ENCODE peak calls at places on chromosomes 7 and 10, in ten cellular contexts. One of them, this sample, is unnamed.

GRCh38 chr7:38748056-38748610 is 117.0 kb upstream of the AMPH start:
- DNase-seq in LHCN-M2: peak
- DNase-seq in activated T-cell treated with anti-CD3 and anti-CD28 coated beads for 48 hours: no peak
- DNase-seq in endothelial cell: no peak
- DNase-seq in stimulated activated CD4-positive, alpha-beta T cell treated with anti-CD3 and anti-CD28 coated beads, Interleukin-12 subunit alpha, Interleukin-12 subunit beta, amount 100 ng/mL, for 24 hours: no peak
- DNase-seq in tibial nerve: no peak
- DNase-seq in lower lobe of right lung: no peak
- DNase-seq in heart left ventricle: no peak
- DNase-seq in amniotic epithelial cell: peak
- DNase-seq in cardiac muscle cell: peak
- DNase-seq in this sample: no peak

GRCh38 chr10:101493782-101494281 is 94.2 kb downstream of the POLL start:
- DNase-seq in stimulated activated CD4-positive, alpha-beta T cell treated with anti-CD3 and anti-CD28 coated beads, Interleukin-12 subunit alpha, Interleukin-12 subunit beta, amount 100 ng/mL, for 24 hours: no peak
- DNase-seq in cardiac muscle cell: no peak
- DNase-seq in tibial nerve: no peak
- DNase-seq in LHCN-M2: no peak
- DNase-seq in heart left ventricle: no peak
- DNase-seq in endothelial cell: no peak
- DNase-seq in amniotic epithelial cell: no peak
- DNase-seq in activated T-cell treated with anti-CD3 and anti-CD28 coated beads for 48 hours: no peak
- DNase-seq in lower lobe of right lung: no peak
- DNase-seq in this sample: no peak

GRCh38 chr7:55020481-55020871 is 1.7 kb downstream of the EGFR start:
- DNase-seq in tibial nerve: peak
- DNase-seq in cardiac muscle cell: peak
- DNase-seq in heart left ventricle: peak
- DNase-seq in lower lobe of right lung: peak
- DNase-seq in stimulated activated CD4-positive, alpha-beta T cell treated with anti-CD3 and anti-CD28 coated beads, Interleukin-12 subunit alpha, Interleukin-12 subunit beta, amount 100 ng/mL, for 24 hours: no peak
- DNase-seq in activated T-cell treated with anti-CD3 and anti-CD28 coated beads for 48 hours: no peak
- DNase-seq in endothelial cell: no peak
- DNase-seq in LHCN-M2: peak
- DNase-seq in amniotic epithelial cell: peak
- DNase-seq in this sample: peak

GRCh38 chr10:35585903-35586535 is 19.1 kb upstream of the GJD4 start:
- DNase-seq in activated T-cell treated with anti-CD3 and anti-CD28 coated beads for 48 hours: no peak
- DNase-seq in stimulated activated CD4-positive, alpha-beta T cell treated with anti-CD3 and anti-CD28 coated beads, Interleukin-12 subunit alpha, Interleukin-12 subunit beta, amount 100 ng/mL, for 24 hours: no peak
- DNase-seq in cardiac muscle cell: no peak
- DNase-seq in LHCN-M2: peak
- DNase-seq in tibial nerve: no peak
- DNase-seq in heart left ventricle: no peak
- DNase-seq in lower lobe of right lung: no peak
- DNase-seq in endothelial cell: no peak
- DNase-seq in amniotic epithelial cell: no peak
- DNase-seq in this sample: no peak

GRCh38 chr7:30465342-30466170 is 13.0 kb downstream of the NOD1 start:
- DNase-seq in cardiac muscle cell: peak
- DNase-seq in heart left ventricle: no peak
- DNase-seq in lower lobe of right lung: no peak
- DNase-seq in amniotic epithelial cell: peak
- DNase-seq in activated T-cell treated with anti-CD3 and anti-CD28 coated beads for 48 hours: no peak
- DNase-seq in stimulated activated CD4-positive, alpha-beta T cell treated with anti-CD3 and anti-CD28 coated beads, Interleukin-12 subunit alpha, Interleukin-12 subunit beta, amount 100 ng/mL, for 24 hours: no peak
- DNase-seq in LHCN-M2: no peak
- DNase-seq in endothelial cell: no peak
- DNase-seq in tibial nerve: no peak
- DNase-seq in this sample: no peak

GRCh38 chr7:50982626-50983025 is 199.9 kb upstream of the GRB10 start:
- DNase-seq in cardiac muscle cell: no peak
- DNase-seq in heart left ventricle: no peak
- DNase-seq in stimulated activated CD4-positive, alpha-beta T cell treated with anti-CD3 and anti-CD28 coated beads, Interleukin-12 subunit alpha, Interleukin-12 subunit beta, amount 100 ng/mL, for 24 hours: no peak
- DNase-seq in activated T-cell treated with anti-CD3 and anti-CD28 coated beads for 48 hours: no peak
- DNase-seq in amniotic epithelial cell: no peak
- DNase-seq in LHCN-M2: peak
- DNase-seq in lower lobe of right lung: no peak
- DNase-seq in tibial nerve: no peak
- DNase-seq in endothelial cell: no peak
- DNase-seq in this sample: no peak

GRCh38 chr7:26155531-26156375 is 3.8 kb downstream of the NFE2L3 start:
- DNase-seq in amniotic epithelial cell: peak
- DNase-seq in LHCN-M2: peak
- DNase-seq in cardiac muscle cell: peak
- DNase-seq in lower lobe of right lung: no peak
- DNase-seq in endothelial cell: no peak
- DNase-seq in tibial nerve: no peak
- DNase-seq in activated T-cell treated with anti-CD3 and anti-CD28 coated beads for 48 hours: no peak
- DNase-seq in stimulated activated CD4-positive, alpha-beta T cell treated with anti-CD3 and anti-CD28 coated beads, Interleukin-12 subunit alpha, Interleukin-12 subunit beta, amount 100 ng/mL, for 24 hours: no peak
- DNase-seq in heart left ventricle: no peak
- DNase-seq in this sample: peak

GRCh38 chr10:97474918-97475317 is 23.3 kb downstream of the MMS19 start:
- DNase-seq in amniotic epithelial cell: no peak
- DNase-seq in heart left ventricle: no peak
- DNase-seq in stimulated activated CD4-positive, alpha-beta T cell treated with anti-CD3 and anti-CD28 coated beads, Interleukin-12 subunit alpha, Interleukin-12 subunit beta, amount 100 ng/mL, for 24 hours: no peak
- DNase-seq in tibial nerve: no peak
- DNase-seq in lower lobe of right lung: no peak
- DNase-seq in LHCN-M2: no peak
- DNase-seq in cardiac muscle cell: no peak
- DNase-seq in endothelial cell: no peak
- DNase-seq in activated T-cell treated with anti-CD3 and anti-CD28 coated beads for 48 hours: no peak
- DNase-seq in this sample: no peak

GRCh38 chr7:112484671-112485097 is 3.9 kb downstream of the LSMEM1 start:
- DNase-seq in heart left ventricle: peak
- DNase-seq in activated T-cell treated with anti-CD3 and anti-CD28 coated beads for 48 hours: no peak
- DNase-seq in tibial nerve: no peak
- DNase-seq in endothelial cell: no peak
- DNase-seq in amniotic epithelial cell: peak
- DNase-seq in cardiac muscle cell: peak
- DNase-seq in LHCN-M2: peak
- DNase-seq in lower lobe of right lung: no peak
- DNase-seq in stimulated activated CD4-positive, alpha-beta T cell treated with anti-CD3 and anti-CD28 coated beads, Interleukin-12 subunit alpha, Interleukin-12 subunit beta, amount 100 ng/mL, for 24 hours: no peak
- DNase-seq in this sample: no peak

GRCh38 chr7:1758417-1758858 is 88.4 kb downstream of the ELFN1 start:
- DNase-seq in amniotic epithelial cell: peak
- DNase-seq in cardiac muscle cell: peak
- DNase-seq in heart left ventricle: peak
- DNase-seq in endothelial cell: no peak
- DNase-seq in LHCN-M2: peak
- DNase-seq in tibial nerve: no peak
- DNase-seq in lower lobe of right lung: peak
- DNase-seq in activated T-cell treated with anti-CD3 and anti-CD28 coated beads for 48 hours: peak
- DNase-seq in stimulated activated CD4-positive, alpha-beta T cell treated with anti-CD3 and anti-CD28 coated beads, Interleukin-12 subunit alpha, Interleukin-12 subunit beta, amount 100 ng/mL, for 24 hours: no peak
- DNase-seq in this sample: no peak

GRCh38 chr10:47022311-47023131 is 111.3 kb downstream of the PTPN20 start:
- DNase-seq in stimulated activated CD4-positive, alpha-beta T cell treated with anti-CD3 and anti-CD28 coated beads, Interleukin-12 subunit alpha, Interleukin-12 subunit beta, amount 100 ng/mL, for 24 hours: no peak
- DNase-seq in endothelial cell: peak
- DNase-seq in heart left ventricle: peak
- DNase-seq in LHCN-M2: no peak
- DNase-seq in activated T-cell treated with anti-CD3 and anti-CD28 coated beads for 48 hours: no peak
- DNase-seq in cardiac muscle cell: no peak
- DNase-seq in lower lobe of right lung: peak
- DNase-seq in amniotic epithelial cell: no peak
- DNase-seq in tibial nerve: no peak
- DNase-seq in this sample: peak

GRCh38 chr10:123428302-123428701 is 237.9 kb upstream of the GPR26 start:
- DNase-seq in activated T-cell treated with anti-CD3 and anti-CD28 coated beads for 48 hours: no peak
- DNase-seq in endothelial cell: no peak
- DNase-seq in LHCN-M2: no peak
- DNase-seq in lower lobe of right lung: no peak
- DNase-seq in tibial nerve: no peak
- DNase-seq in stimulated activated CD4-positive, alpha-beta T cell treated with anti-CD3 and anti-CD28 coated beads, Interleukin-12 subunit alpha, Interleukin-12 subunit beta, amount 100 ng/mL, for 24 hours: no peak
- DNase-seq in cardiac muscle cell: no peak
- DNase-seq in heart left ventricle: no peak
- DNase-seq in amniotic epithelial cell: no peak
- DNase-seq in this sample: no peak

GRCh38 chr7:48173983-48174382 is 2.7 kb downstream of the ABCA13 start:
- DNase-seq in heart left ventricle: no peak
- DNase-seq in stimulated activated CD4-positive, alpha-beta T cell treated with anti-CD3 and anti-CD28 coated beads, Interleukin-12 subunit alpha, Interleukin-12 subunit beta, amount 100 ng/mL, for 24 hours: no peak
- DNase-seq in cardiac muscle cell: no peak
- DNase-seq in tibial nerve: no peak
- DNase-seq in activated T-cell treated with anti-CD3 and anti-CD28 coated beads for 48 hours: no peak
- DNase-seq in amniotic epithelial cell: no peak
- DNase-seq in endothelial cell: no peak
- DNase-seq in LHCN-M2: peak
- DNase-seq in lower lobe of right lung: no peak
- DNase-seq in this sample: no peak